ENCODE peak calls at places on chromosomes 1 and 21, in ten cellular contexts. P is cardiac fibroblast, T is left ventricle myocardium inferior, A is fibroblast of lung, O is omental fat pad, N is astrocyte of the spinal cord, Z is H9, H is AG09309, K is sigmoid colon, E is fibroblast of pulmonary artery. F is an unnamed sample.

GRCh38 chr1:33008051-33008914 is 28.4 kb downstream of the AK2 start:
- DNase-seq in P (no peak), T (no peak), A (no peak), O (no peak), N (no peak), Z (no peak), H (no peak), K (no peak), E (peak), F (peak)

GRCh38 chr1:54404939-54405880 is 984 bp downstream of the SSBP3 start:
- DNase-seq in P (peak), T (peak), A (no peak), O (no peak), N (no peak), Z (no peak), H (no peak), K (no peak), E (no peak), F (no peak)

GRCh38 chr1:205633421-205633976 is 1.7 kb upstream of the ELK4 start:
- DNase-seq in P (peak), T (no peak), A (peak), O (no peak), N (no peak), Z (no peak), H (peak), K (no peak), E (peak), F (no peak)

GRCh38 chr21:45282283-45283018 is 5.2 kb downstream of the POFUT2 start:
- DNase-seq in P (no peak), T (no peak), A (no peak), O (no peak), N (no peak), Z (peak), H (no peak), K (no peak), E (no peak), F (no peak)

GRCh38 chr1:235511470-235512240 is 7.4 kb upstream of the B3GALNT2 start:
- DNase-seq in P (peak), T (no peak), A (no peak), O (no peak), N (no peak), Z (no peak), H (no peak), K (no peak), E (no peak), F (no peak)

GRCh38 chr1:3139871-3140837 is 71.2 kb downstream of the PRDM16 start:
- DNase-seq in P (no peak), T (no peak), A (no peak), O (no peak), N (no peak), Z (no peak), H (no peak), K (no peak), E (no peak), F (no peak)

GRCh38 chr1:164780863-164781262 is 221.9 kb downstream of the PBX1 start:
- DNase-seq in P (peak), T (peak), A (peak), O (no peak), N (peak), Z (no peak), H (peak), K (peak), E (peak), F (no peak)

GRCh38 chr1:156493154-156493631 is 7.4 kb downstream of the MEF2D start:
- DNase-seq in P (no peak), T (no peak), A (no peak), O (no peak), N (no peak), Z (no peak), H (no peak), K (no peak), E (no peak), F (no peak)

GRCh38 chr1:233113009-233113712 is 162.8 kb downstream of the NTPCR start:
- DNase-seq in P (peak), T (peak), A (peak), O (peak), N (peak), Z (peak), H (peak), K (peak), E (peak), F (no peak)

GRCh38 chr1:27233677-27234053 is 767 bp upstream of the WDTC1 start:
- DNase-seq in P (no peak), T (no peak), A (no peak), O (no peak), N (no peak), Z (peak), H (no peak), K (no peak), E (no peak), F (no peak)

GRCh38 chr21:39175154-39175553 is 8.1 kb downstream of the PSMG1 start:
- DNase-seq in P (peak), T (no peak), A (peak), O (no peak), N (peak), Z (no peak), H (no peak), K (no peak), E (peak), F (no peak)

GRCh38 chr1:162944974-162945639 is 84.1 kb upstream of the CCDC190 start:
- DNase-seq in P (no peak), T (no peak), A (no peak), O (no peak), N (no peak), Z (no peak), H (no peak), K (no peak), E (no peak), F (no peak)

GRCh38 chr1:184911103-184911502 is 63.2 kb downstream of the NIBAN1 start:
- DNase-seq in P (no peak), T (no peak), A (peak), O (no peak), N (no peak), Z (no peak), H (no peak), K (no peak), E (peak), F (no peak)

GRCh38 chr1:119184972-119185371 is 44.5 kb upstream of the WARS2 start:
- DNase-seq in P (no peak), T (no peak), A (no peak), O (no peak), N (no peak), Z (no peak), H (no peak), K (no peak), E (no peak), F (no peak)
- TF ChIP-seq CTCF in P (no peak), T (no peak), A (peak), O (no peak), N (no peak), Z (no peak), H (no peak), K (no peak), E (no peak), F (no peak)

GRCh38 chr1:209023790-209024189 is 559.7 kb upstream of the CAMK1G start:
- DNase-seq in P (no peak), T (no peak), A (no peak), O (no peak), N (no peak), Z (no peak), H (no peak), K (no peak), E (no peak), F (no peak)

GRCh38 chr1:209030454-209031167 is 552.9 kb upstream of the CAMK1G start:
- DNase-seq in P (no peak), T (no peak), A (no peak), O (no peak), N (no peak), Z (no peak), H (no peak), K (no peak), E (no peak), F (no peak)

DNA sequence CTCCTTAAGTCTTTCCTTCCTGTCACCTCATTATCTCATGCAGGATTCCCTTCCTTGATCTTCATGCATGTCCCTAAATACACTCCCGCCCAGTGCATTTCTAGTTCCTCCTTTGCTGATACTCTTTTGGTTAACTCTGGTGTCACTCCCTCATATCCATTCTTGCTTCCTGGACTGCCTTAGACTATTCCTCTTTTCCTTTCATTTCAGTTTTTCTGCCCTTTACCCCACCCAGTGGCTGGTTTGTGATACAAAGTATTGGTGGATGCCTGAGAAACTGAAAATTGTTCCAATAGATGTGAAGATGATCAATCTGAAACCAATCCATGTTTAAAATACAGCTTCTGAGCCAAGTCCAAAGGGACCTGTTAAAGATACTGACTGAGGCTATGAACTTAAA is 553.8 kb upstream of the CAMK1G start:
- DNase-seq in P (no peak), T (no peak), A (no peak), O (no peak), N (no peak), Z (no peak), H (no peak), K (no peak), E (no peak), F (no peak)
- TF ChIP-seq CTCF in P (no peak), T (no peak), A (peak), O (no peak), N (peak), Z (peak), H (peak), K (no peak), E (peak), F (no peak)

GRCh38 chr1:168386949-168387586 is 106.4 kb downstream of the TBX19 start:
- DNase-seq in P (peak), T (no peak), A (no peak), O (no peak), N (peak), Z (peak), H (no peak), K (peak), E (peak), F (no peak)
- TF ChIP-seq CTCF in P (no peak), T (no peak), A (no peak), O (no peak), N (no peak), Z (peak), H (no peak), K (no peak), E (no peak), F (peak)

DNA sequence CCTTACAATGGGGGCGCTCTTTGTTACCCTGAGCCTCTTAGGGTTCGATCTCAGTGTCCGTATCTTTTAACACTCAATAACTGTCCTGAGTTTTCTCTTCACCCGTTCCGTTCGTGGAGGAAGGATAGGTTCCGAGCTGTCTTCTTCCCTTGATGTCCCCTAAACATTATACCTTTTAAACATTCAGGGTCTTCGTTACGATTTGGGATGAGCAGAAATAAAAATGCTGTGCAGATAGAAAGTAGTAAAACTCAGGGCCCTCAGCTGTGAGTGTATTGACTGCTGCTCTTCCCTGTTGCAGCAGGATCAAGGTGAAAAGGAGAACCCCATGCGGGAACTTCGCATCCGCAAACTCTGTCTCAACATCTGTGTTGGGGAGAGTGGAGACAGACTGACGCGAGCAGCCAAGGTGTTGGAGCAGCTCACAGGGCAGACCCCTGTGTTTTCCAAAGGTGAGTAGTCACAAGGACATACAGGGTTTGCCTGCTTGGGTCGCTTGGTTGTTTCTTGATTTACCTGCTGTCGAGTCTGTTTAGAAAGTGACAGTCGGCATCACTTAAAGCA is 784 bp downstream of the RPL11 start:
- DNase-seq in P (no peak), T (no peak), A (no peak), O (no peak), N (no peak), Z (no peak), H (no peak), K (no peak), E (no peak), F (no peak)
- TF ChIP-seq CTCF in P (no peak), T (no peak), A (no peak), O (no peak), N (no peak), Z (no peak), H (no peak), K (no peak), E (no peak), F (no peak)

GRCh38 chr1:23684415-23684814 is 7.2 kb upstream of the RPL11 start:
- DNase-seq in P (no peak), T (no peak), A (no peak), O (no peak), N (no peak), Z (no peak), H (no peak), K (no peak), E (no peak), F (no peak)
- TF ChIP-seq CTCF in P (no peak), T (no peak), A (no peak), O (no peak), N (no peak), Z (no peak), H (no peak), K (no peak), E (no peak), F (no peak)

DNA sequence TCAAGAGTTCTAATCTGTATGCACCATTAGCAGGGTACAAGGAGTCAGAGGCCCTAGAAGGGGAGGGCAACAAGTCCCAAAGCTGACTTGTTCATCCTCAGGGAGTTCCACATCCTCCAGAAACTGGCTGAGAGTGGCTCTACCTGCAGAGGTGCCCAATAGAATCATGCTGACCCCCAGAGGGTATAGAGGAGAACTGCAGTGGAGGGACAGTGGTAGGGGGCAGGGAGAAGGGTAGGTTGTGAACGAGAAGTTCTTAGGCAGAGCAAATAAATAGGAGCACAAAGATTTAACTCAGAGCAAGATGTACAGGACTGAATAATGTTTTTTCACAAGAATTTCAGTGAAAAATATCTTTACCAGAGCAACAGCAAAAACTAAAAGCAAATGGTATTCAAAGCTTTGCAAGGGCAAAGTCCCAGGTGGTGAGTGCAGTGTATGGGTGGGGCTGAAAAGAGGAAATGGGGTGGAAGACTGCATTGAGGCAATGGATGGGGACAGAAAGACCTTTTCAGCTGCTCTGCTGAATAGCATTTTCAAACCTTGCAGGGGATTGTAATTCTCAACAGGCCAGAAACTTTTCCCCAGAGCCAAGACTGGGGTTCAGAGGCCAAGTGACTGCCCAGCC is 3.1 kb downstream of the FCRL2 start:
- DNase-seq in P (no peak), T (no peak), A (no peak), O (no peak), N (no peak), Z (peak), H (no peak), K (no peak), E (no peak), F (peak)
- TF ChIP-seq CTCF in P (no peak), T (no peak), A (no peak), O (no peak), N (no peak), Z (peak), H (no peak), K (peak), E (no peak), F (peak)

GRCh38 chr1:85708826-85709222 is 591 bp upstream of the ZNHIT6 start:
- DNase-seq in P (no peak), T (no peak), A (no peak), O (no peak), N (no peak), Z (no peak), H (no peak), K (no peak), E (no peak), F (no peak)

GRCh38 chr1:85707267-85707989 is 805 bp downstream of the ZNHIT6 start:
- DNase-seq in P (peak), T (no peak), A (no peak), O (no peak), N (no peak), Z (no peak), H (no peak), K (no peak), E (no peak), F (no peak)

GRCh38 chr1:85705940-85706339 is 2.3 kb downstream of the ZNHIT6 start:
- DNase-seq in P (no peak), T (no peak), A (no peak), O (no peak), N (no peak), Z (no peak), H (no peak), K (no peak), E (no peak), F (no peak)

GRCh38 chr1:85707990-85708825 is at the start of gene ZNHIT6:
- DNase-seq in P (peak), T (peak), A (peak), O (peak), N (peak), Z (peak), H (peak), K (peak), E (peak), F (peak)
- TF ChIP-seq CTCF in P (peak), T (peak), A (peak), O (no peak), N (peak), Z (peak), H (peak), K (peak), E (peak), F (peak)

DNA sequence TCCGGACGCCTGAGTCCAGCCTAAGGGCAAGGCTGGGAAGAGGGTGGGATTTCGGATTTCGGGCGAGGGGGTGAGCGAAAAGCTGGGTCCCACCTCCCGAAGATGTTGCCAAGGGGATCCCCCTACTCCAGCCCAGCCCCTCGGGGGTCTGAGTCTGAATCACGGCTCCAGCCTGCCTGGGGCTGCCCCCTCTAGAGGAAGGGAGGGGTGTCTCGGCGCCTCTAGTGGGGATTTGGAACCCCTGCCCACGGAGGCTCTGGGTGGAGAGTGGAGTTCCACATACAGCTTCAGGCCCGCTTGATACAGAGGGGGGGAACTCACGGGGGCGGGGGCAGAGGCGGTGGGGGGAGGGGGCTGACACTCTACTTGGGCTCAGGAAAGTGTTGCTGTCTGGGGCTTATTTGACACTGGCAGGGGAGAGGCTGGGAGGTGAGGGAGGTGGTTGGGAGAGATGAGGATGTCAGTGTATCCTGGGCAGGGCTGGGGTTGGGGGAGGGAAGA is 686 bp downstream of the KIRREL1 start:
- DNase-seq in P (no peak), T (no peak), A (no peak), O (no peak), N (no peak), Z (no peak), H (no peak), K (peak), E (no peak), F (no peak)
- TF ChIP-seq CTCF in P (peak), T (peak), A (peak), O (no peak), N (peak), Z (peak), H (peak), K (no peak), E (no peak), F (no peak)

DNA sequence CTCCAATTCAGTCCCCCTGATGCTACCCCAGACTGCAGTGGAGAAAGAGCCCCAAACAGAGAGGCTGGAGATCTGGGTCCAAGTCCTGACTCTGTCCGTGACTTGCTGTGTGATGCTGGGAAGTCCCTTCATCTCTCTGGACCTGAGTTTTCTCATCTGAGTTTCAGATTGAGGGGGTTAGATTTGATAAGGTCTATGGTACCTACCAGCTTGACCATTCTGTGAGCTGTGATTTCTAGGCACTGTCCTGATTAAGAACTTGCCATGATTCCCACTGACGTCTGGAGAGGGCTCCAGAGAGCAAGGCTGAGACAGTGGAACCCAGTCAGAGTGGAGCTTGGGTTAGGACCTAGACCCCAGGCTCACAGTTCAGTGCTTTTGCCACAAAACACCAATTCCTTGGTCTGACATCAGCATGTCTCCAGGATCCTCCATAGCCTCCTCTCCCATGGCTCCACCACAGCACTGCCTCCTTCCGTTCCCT is 43.8 kb upstream of the DMBX1 start:
- DNase-seq in P (no peak), T (no peak), A (no peak), O (no peak), N (no peak), Z (no peak), H (no peak), K (no peak), E (no peak), F (no peak)
- TF ChIP-seq CTCF in P (no peak), T (no peak), A (peak), O (no peak), N (peak), Z (peak), H (peak), K (no peak), E (peak), F (no peak)

GRCh38 chr1:201624741-201625646 is 86.1 kb downstream of the NAV1 start:
- DNase-seq in P (peak), T (no peak), A (peak), O (no peak), N (peak), Z (no peak), H (peak), K (no peak), E (peak), F (no peak)
- TF ChIP-seq CTCF in P (no peak), T (no peak), A (peak), O (no peak), N (peak), Z (no peak), H (peak), K (no peak), E (peak), F (no peak)

F was measured in LNCaP clone FGC.